ENCODE peak calls at places on chromosome 19, in ten cellular contexts. N is HepG2, J is transverse colon, I is K562, X is suprapubic skin, B is ovary, M is stomach, U is SK-N-SH, P is sigmoid colon, K is upper lobe of left lung. O is an unnamed sample. For H3K36me3, the result is how much of the 10 kb centered on the place peaks cover.

GRCh38 chr19:48308695-48309586 is 16.4 kb upstream of the EMP3 start:
- DNase-seq in N (peak), J (no peak), I (peak), X (no peak), B (no peak), M (no peak), U (no peak), P (no peak), K (no peak), O (no peak)

GRCh38 chr19:56398809-56399208 is 5.3 kb upstream of the ZNF583 start:
- DNase-seq in N (no peak), J (no peak), I (peak), X (no peak), B (no peak), M (no peak), U (no peak), P (no peak), K (no peak), O (no peak)

GRCh38 chr19:10112895-10113591 is 1.6 kb downstream of the P2RY11 start:
- DNase-seq in N (peak), J (peak), I (peak), X (no peak), B (peak), M (peak), U (peak), P (no peak), K (peak), O (no peak)

GRCh38 chr19:48815870-48816501 is 5.2 kb upstream of the BCAT2 start:
- DNase-seq in N (peak), J (no peak), I (peak), X (no peak), B (no peak), M (peak), U (peak), P (no peak), K (no peak), O (no peak)

GRCh38 chr19:51891193-51891747 is 3.5 kb upstream of the ZNF577 start:
- DNase-seq in N (no peak), J (no peak), I (no peak), X (no peak), B (no peak), M (no peak), U (no peak), P (no peak), K (no peak), O (no peak)

GRCh38 chr19:18894254-18895037 is 1.5 kb downstream of the CERS1 start:
- DNase-seq in N (no peak), J (no peak), I (peak), X (no peak), B (peak), M (no peak), U (peak), P (no peak), K (no peak), O (no peak)

GRCh38 chr19:35268546-35269424 is at the start of gene USF2:
- DNase-seq in N (peak), J (peak), I (peak), X (no peak), B (peak), M (peak), U (peak), P (peak), K (peak), O (peak)

GRCh38 chr19:44626067-44626624 is 12.8 kb downstream of the IGSF23 start:
- DNase-seq in N (peak), J (no peak), I (no peak), X (no peak), B (no peak), M (no peak), U (no peak), P (no peak), K (no peak), O (no peak)

GRCh38 chr19:6705931-6706632 is 14.4 kb downstream of the C3 start:
- DNase-seq in N (no peak), J (no peak), I (no peak), X (no peak), B (no peak), M (no peak), U (no peak), P (no peak), K (no peak), O (no peak)

GRCh38 chr19:40139533-40140287 is 49.0 kb upstream of the ZNF780A start:
- DNase-seq in N (peak), J (no peak), I (peak), X (no peak), B (no peak), M (no peak), U (peak), P (no peak), K (no peak), O (no peak)

GRCh38 chr19:19319725-19320361 is 466 bp downstream of the SUGP1 start:
- DNase-seq in N (no peak), J (peak), I (peak), X (no peak), B (no peak), M (no peak), U (peak), P (no peak), K (peak), O (no peak)

GRCh38 chr19:11813801-11814706 is at the start of gene ZNF440:
- DNase-seq in N (peak), J (peak), I (peak), X (peak), B (peak), M (peak), U (peak), P (peak), K (peak), O (peak)

GRCh38 chr19:56159009-56159501 is 16.8 kb upstream of the GALP start:
- DNase-seq in N (no peak), J (no peak), I (no peak), X (no peak), B (no peak), M (no peak), U (no peak), P (no peak), K (no peak), O (no peak)

GRCh38 chr19:40808021-40808325 is 9.0 kb downstream of the EGLN2 start:
- DNase-seq in N (no peak), J (no peak), I (no peak), X (no peak), B (no peak), M (no peak), U (no peak), P (no peak), K (no peak), O (no peak)

GRCh38 chr19:45402469-45403070 is 2.3 kb downstream of the PPP1R13L start:
- DNase-seq in N (no peak), J (peak), I (peak), X (no peak), B (no peak), M (peak), U (peak), P (peak), K (peak), O (no peak)

GRCh38 chr19:44644391-44645016 is 794 bp downstream of the PVR start:
- DNase-seq in N (peak), J (peak), I (peak), X (no peak), B (no peak), M (no peak), U (peak), P (peak), K (no peak), O (no peak)

GRCh38 chr19:9877775-9878510 is 42.8 kb downstream of the PIN1 start:
- DNase-seq in N (no peak), J (no peak), I (no peak), X (no peak), B (no peak), M (no peak), U (no peak), P (no peak), K (no peak), O (no peak)

GRCh38 chr19:46180701-46181385 is 32.8 kb downstream of the IGFL2 start:
- DNase-seq in N (no peak), J (no peak), I (no peak), X (no peak), B (no peak), M (no peak), U (no peak), P (no peak), K (no peak), O (no peak)

GRCh38 chr19:33098023-33098652 is 17.2 kb downstream of the GPATCH1 start:
- DNase-seq in N (peak), J (peak), I (no peak), X (no peak), B (peak), M (peak), U (no peak), P (no peak), K (no peak), O (no peak)

GRCh38 chr19:17830567-17831418 is 9.5 kb upstream of the INSL3 start:
- DNase-seq in N (no peak), J (peak), I (peak), X (no peak), B (peak), M (peak), U (peak), P (peak), K (peak), O (peak)

GRCh38 chr19:53076984-53077383 is 26.2 kb downstream of the ZNF160 start:
- DNase-seq in N (peak), J (peak), I (peak), X (no peak), B (peak), M (no peak), U (peak), P (peak), K (no peak), O (no peak)

GRCh38 chr19:737591-738093 is 13.3 kb upstream of the MISP start:
- DNase-seq in N (peak), J (peak), I (peak), X (no peak), B (peak), M (peak), U (peak), P (peak), K (peak), O (no peak)

GRCh38 chr19:47661571-47661970 is 51.7 kb upstream of the EHD2 start:
- DNase-seq in N (no peak), J (no peak), I (no peak), X (no peak), B (no peak), M (no peak), U (no peak), P (no peak), K (no peak), O (no peak)

GRCh38 chr19:4510435-4511255 is 7.6 kb downstream of the PLIN4 start:
- DNase-seq in N (no peak), J (no peak), I (no peak), X (no peak), B (no peak), M (no peak), U (no peak), P (no peak), K (peak), O (no peak)

GRCh38 chr19:34788074-34788473 is 15.1 kb upstream of the ZNF599 start:
- DNase-seq in N (no peak), J (no peak), I (no peak), X (no peak), B (no peak), M (no peak), U (no peak), P (no peak), K (no peak), O (no peak)

DNA sequence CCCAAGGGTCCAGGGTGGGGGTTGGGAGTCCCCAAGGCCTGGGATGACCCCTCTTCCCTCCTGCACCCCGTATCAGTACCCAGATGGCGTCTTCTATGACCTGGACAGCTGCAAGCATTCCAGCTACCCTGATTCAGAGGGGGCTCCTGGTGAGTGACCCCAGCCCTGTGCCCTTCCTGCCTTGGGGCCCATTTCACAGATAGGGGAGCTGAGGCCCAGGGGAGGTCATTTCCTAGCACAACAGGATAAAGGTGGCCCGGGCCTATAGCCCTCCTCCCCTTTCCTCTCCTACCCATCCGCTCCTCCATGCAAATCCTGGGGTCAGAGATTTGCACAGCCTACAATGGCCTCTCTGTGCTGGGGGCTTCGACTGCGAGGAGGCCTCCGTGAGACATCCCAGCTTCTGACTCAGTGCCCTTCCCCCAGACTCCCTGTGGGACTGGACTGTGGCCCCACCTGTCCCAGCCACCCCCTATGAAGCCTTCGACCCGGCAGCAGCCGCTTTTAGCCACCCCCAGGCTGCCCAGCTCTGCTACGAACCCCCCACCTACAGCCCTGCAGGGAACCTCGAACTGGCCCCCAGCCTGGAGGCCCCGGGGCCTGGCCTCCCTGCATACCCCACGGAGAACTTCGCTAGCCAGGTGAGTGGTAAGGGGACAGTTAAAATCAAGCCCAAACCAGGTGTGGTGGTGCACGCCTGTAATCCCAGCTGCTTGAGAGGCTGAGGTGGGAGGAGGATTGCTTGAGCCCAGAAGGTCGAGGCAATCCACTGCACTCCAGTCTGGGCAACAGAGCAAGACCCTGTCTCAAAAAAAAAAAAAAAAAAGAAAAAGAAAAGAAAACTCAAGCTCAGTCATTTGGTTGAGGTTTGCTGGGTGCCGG is 3.9 kb downstream of the SPIB start:
- DNase-seq in N (no peak), J (no peak), I (no peak), X (no peak), B (no peak), M (no peak), U (no peak), P (no peak), K (peak), O (no peak)
- TF ChIP-seq EP300 in N (no peak), J (no peak), I (no peak), X (no peak), B (no peak), M (no peak), U (no peak), P (no peak), K (no peak), O (no peak)

GRCh38 chr19:7868326-7868670 is 5.9 kb downstream of the PRR36 start:
- DNase-seq in N (no peak), J (no peak), I (no peak), X (no peak), B (no peak), M (peak), U (no peak), P (no peak), K (no peak), O (no peak)
- H3K4me3 ChIP-seq in N (peak), J (peak), I (peak), X (peak), B (no peak), M (peak), U (no peak), P (peak), K (peak), O (no peak)

DNA sequence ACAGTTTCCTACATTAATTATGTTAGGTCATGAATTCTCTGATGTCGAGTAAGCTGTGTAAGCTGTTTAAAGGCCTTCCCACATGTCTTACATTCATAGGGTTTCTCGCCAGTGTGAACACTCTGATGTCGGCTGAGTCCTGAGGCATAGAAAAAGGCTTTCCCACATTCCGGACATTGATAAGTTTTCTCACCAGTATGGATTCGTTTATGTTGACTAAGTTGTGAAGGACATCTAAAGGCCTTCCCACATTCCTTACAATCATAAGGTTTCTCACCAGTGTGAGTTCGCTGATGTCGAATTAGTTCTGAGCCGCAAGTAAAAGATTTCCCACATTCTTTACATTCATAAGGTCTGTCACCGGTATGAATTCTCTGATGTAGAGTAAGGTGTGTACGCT is 24.9 kb downstream of the ZNF850 start:
- DNase-seq in N (no peak), J (no peak), I (no peak), X (no peak), B (no peak), M (no peak), U (no peak), P (no peak), K (no peak), O (no peak)
- H3K36me3 ChIP-seq in N (under half), J (half or more), I (half or more), X (half or more), B (under half), M (under half), U (under half), P (under half), K (half or more), O (under half)

GRCh38 chr19:43441736-43442135 is 23.7 kb downstream of the LYPD3 start:
- DNase-seq in N (no peak), J (no peak), I (no peak), X (no peak), B (no peak), M (no peak), U (no peak), P (no peak), K (no peak), O (no peak)
- TF ChIP-seq EP300 in N (no peak), J (no peak), I (no peak), X (no peak), B (no peak), M (no peak), U (no peak), P (no peak), K (no peak), O (no peak)